ENCODE peak calls at places on chromosomes 13 and 19, in nine cellular contexts. A is neural progenitor cell; T is stimulated activated CD8-positive, alpha-beta memory T cell treated with anti-CD3 and anti-CD28 coated beads, Interleukin-2, amount 100 ng/mL, for 1 hour; J is RPMI8226; B is HCT116; S is smooth muscle cell of the brain vasculature; F is sciatic nerve; D is activated T-helper 1 cell treated with anti-CD3 and anti-CD28 coated beads, Interleukin-12 subunit alpha, Interleukin-12 subunit beta, Interleukin-2, Interleukin-4 antibody, amounts not matched to agents 30 ng/mL and 10 ng/mL and 1 ng/mL, durations not matched to agents 14 hours and 24 hours and 36 hours; M is stimulated activated naive CD8-positive, alpha-beta T cell treated with anti-CD3 and anti-CD28 coated beads, Interleukin-15, amount 100 ng/mL, for 72 hours. O is an unnamed sample.

GRCh38 chr19:46710687-46711086 is 6.2 kb downstream of the PRKD2 start:
- DNase-seq in A (peak; percentile 46), T (no peak), J (no peak), B (no peak), S (no peak), F (no peak), D (no peak), M (no peak), O (no peak)

GRCh38 chr13:27919934-27920676 is at the start of gene PDX1:
- DNase-seq in A (peak; percentile 82), T (no peak), J (no peak), B (no peak), S (no peak), F (no peak), D (no peak), M (peak; percentile 46), O (no peak)

GRCh38 chr13:108595416-108596257 is 33.8 kb upstream of the MYO16 start:
- DNase-seq in A (peak; percentile 32), T (no peak), J (no peak), B (no peak), S (no peak), F (no peak), D (no peak), M (no peak), O (no peak)

GRCh38 chr13:99105160-99105559 is 95.5 kb upstream of the UBAC2 start:
- DNase-seq in A (no peak), T (no peak), J (no peak), B (no peak), S (no peak), F (no peak), D (no peak), M (no peak), O (no peak)

GRCh38 chr19:32677657-32678056 is 2.0 kb downstream of the RGS9BP start:
- DNase-seq in A (peak; percentile 96), T (no peak), J (no peak), B (no peak), S (no peak), F (no peak), D (no peak), M (no peak), O (no peak)

GRCh38 chr13:25409938-25410337 is 38.2 kb downstream of the ATP8A2 start:
- DNase-seq in A (no peak), T (no peak), J (no peak), B (no peak), S (no peak), F (no peak), D (no peak), M (no peak), O (no peak)

GRCh38 chr13:63279136-63279535 is 1863.5 kb upstream of the PCDH20 start:
- DNase-seq in A (no peak), T (no peak), J (no peak), B (no peak), S (no peak), F (no peak), D (no peak), M (no peak), O (no peak)

GRCh38 chr19:10424011-10424637 is 3.8 kb downstream of the PDE4A start:
- DNase-seq in A (peak; percentile 90), T (no peak), J (peak; percentile 83), B (no peak), S (no peak), F (peak; percentile 89), D (peak; percentile 58), M (peak; percentile 72), O (no peak)

GRCh38 chr19:6572217-6572616 is 18.7 kb downstream of the CD70 start:
- DNase-seq in A (no peak), T (no peak), J (peak; percentile 72), B (no peak), S (no peak), F (no peak), D (no peak), M (no peak), O (no peak)

GRCh38 chr13:33462109-33462508 is 176.6 kb upstream of the STARD13 start:
- DNase-seq in A (no peak), T (no peak), J (no peak), B (no peak), S (no peak), F (no peak), D (no peak), M (no peak), O (no peak)

GRCh38 chr13:101511766-101512165 is 59.3 kb downstream of the ITGBL1 start:
- DNase-seq in A (no peak), T (no peak), J (no peak), B (no peak), S (no peak), F (no peak), D (no peak), M (no peak), O (no peak)

GRCh38 chr13:101935828-101936227 is 466.0 kb downstream of the FGF14 start:
- DNase-seq in A (no peak), T (no peak), J (no peak), B (no peak), S (no peak), F (no peak), D (no peak), M (no peak), O (no peak)

GRCh38 chr13:51297556-51297955 is 41.9 kb upstream of the SERPINE3 start:
- DNase-seq in A (no peak), T (no peak), J (no peak), B (no peak), S (no peak), F (no peak), D (no peak), M (no peak), O (no peak)

GRCh38 chr13:46896346-46897138 is at the start of gene HTR2A:
- DNase-seq in A (peak; percentile 55), T (no peak), J (peak; percentile 4), B (no peak), S (peak; percentile 28), F (peak; percentile 64), D (no peak), M (no peak), O (no peak)

GRCh38 chr19:9857920-9858746 is 23.0 kb downstream of the PIN1 start:
- DNase-seq in A (no peak), T (no peak), J (no peak), B (no peak), S (no peak), F (no peak), D (no peak), M (no peak), O (no peak)

GRCh38 chr19:48724796-48725753 is 5.5 kb upstream of the MAMSTR start:
- DNase-seq in A (peak; percentile 79), T (no peak), J (peak; percentile 67), B (peak; percentile 72), S (peak; percentile 74), F (peak; percentile 80), D (no peak), M (no peak), O (no peak)

GRCh38 chr19:19531951-19532805 is 3.5 kb downstream of the YJEFN3 start:
- DNase-seq in A (peak; percentile 88), T (peak; percentile 77), J (peak; percentile 82), B (no peak), S (peak; percentile 28), F (peak; percentile 95), D (peak; percentile 79), M (peak; percentile 87), O (peak; percentile 94)

GRCh38 chr13:78334059-78334458 is 269.3 kb downstream of the POU4F1 start:
- DNase-seq in A (peak; percentile 2), T (no peak), J (no peak), B (no peak), S (no peak), F (no peak), D (no peak), M (no peak), O (no peak)

GRCh38 chr19:2089001-2089711 is 7.0 kb downstream of the MOB3A start:
- DNase-seq in A (no peak), T (no peak), J (peak; percentile 69), B (no peak), S (no peak), F (peak; percentile 59), D (no peak), M (no peak), O (no peak)

GRCh38 chr19:17966497-17967257 is at the start of gene KCNN1:
- DNase-seq in A (peak; percentile 85), T (no peak), J (no peak), B (no peak), S (no peak), F (no peak), D (no peak), M (no peak), O (no peak)

GRCh38 chr19:50858896-50859295 is 4.2 kb downstream of the KLK3 start:
- DNase-seq in A (no peak), T (no peak), J (peak; percentile 73), B (no peak), S (no peak), F (no peak), D (no peak), M (no peak), O (no peak)

GRCh38 chr13:51623473-51623872 is 39.2 kb downstream of the WDFY2 start:
- DNase-seq in A (no peak), T (no peak), J (no peak), B (no peak), S (no peak), F (no peak), D (no peak), M (no peak), O (no peak)

GRCh38 chr13:113849981-113850721 is 13.7 kb downstream of the GAS6 start:
- DNase-seq in A (no peak), T (no peak), J (no peak), B (no peak), S (no peak), F (no peak), D (no peak), M (no peak), O (no peak)

GRCh38 chr13:32802159-32802558 is 214.1 kb upstream of the KL start:
- DNase-seq in A (no peak), T (no peak), J (no peak), B (no peak), S (no peak), F (no peak), D (no peak), M (no peak), O (no peak)